ENCODE peak calls at places on chromosome 16, in four cellular contexts. J is heart right ventricle, D is Karpas-422, I is SK-N-SH. L is an unnamed sample.

GRCh38 chr16:89861648-89862047 is 11.7 kb upstream of the TCF25 start:
- DNase-seq in J (no peak), D (no peak), I (no peak), L (no peak)

GRCh38 chr16:81241706-81242105 is 3.2 kb downstream of the BCO1 start:
- DNase-seq in J (no peak), D (no peak), I (no peak), L (no peak)

GRCh38 chr16:86951831-86952598 is 365.2 kb downstream of the C16orf95 start:
- DNase-seq in J (no peak), D (no peak), I (no peak), L (peak; percentile 97)

GRCh38 chr16:19389246-19389645 is 28.4 kb upstream of the TMC5 start:
- DNase-seq in J (peak; percentile 14), D (peak; percentile 88), I (peak; percentile 60), L (no peak)

GRCh38 chr16:30844346-30844670 is 49.6 kb downstream of the BCL7C start:
- DNase-seq in J (no peak), D (no peak), I (no peak), L (no peak)

GRCh38 chr16:58451945-58452401 is 48.0 kb upstream of the NDRG4 start:
- DNase-seq in J (no peak), D (no peak), I (no peak), L (peak; percentile 8)

GRCh38 chr16:78331749-78332148 is 232.3 kb downstream of the WWOX start:
- DNase-seq in J (no peak), D (no peak), I (no peak), L (no peak)

GRCh38 chr16:61814716-61815347 is 221.4 kb downstream of the CDH8 start:
- DNase-seq in J (no peak), D (no peak), I (peak; percentile 30), L (no peak)

GRCh38 chr16:79328327-79329162 is 272.0 kb downstream of the MAF start:
- DNase-seq in J (no peak), D (no peak), I (no peak), L (no peak)

GRCh38 chr16:19765860-19766553 is 47.9 kb downstream of the IQCK start:
- DNase-seq in J (peak; percentile 67), D (no peak), I (no peak), L (no peak)

GRCh38 chr16:84791088-84791487 is 28.7 kb upstream of the CRISPLD2 start:
- DNase-seq in J (no peak), D (no peak), I (no peak), L (no peak)

GRCh38 chr16:84800118-84800517 is 19.7 kb upstream of the CRISPLD2 start:
- DNase-seq in J (no peak), D (peak; percentile 50), I (no peak), L (no peak)

GRCh38 chr16:84791501-84791900 is 28.3 kb upstream of the CRISPLD2 start:
- DNase-seq in J (no peak), D (no peak), I (no peak), L (no peak)

GRCh38 chr16:84794626-84795025 is 25.2 kb upstream of the CRISPLD2 start:
- DNase-seq in J (no peak), D (no peak), I (no peak), L (no peak)

GRCh38 chr16:84795338-84796053 is 24.3 kb upstream of the CRISPLD2 start:
- DNase-seq in J (peak; percentile 73), D (no peak), I (no peak), L (no peak)
- H3K4me3 ChIP-seq in J (peak overlapping the region; percentile 13), D (no peak overlapping the region), I (no peak overlapping the region), L (no peak overlapping the region)

GRCh38 chr16:56866955-56867830 is 2.2 kb downstream of the SLC12A3 start:
- DNase-seq in J (no peak), D (peak; percentile 78), I (peak; percentile 69), L (peak; percentile 36)

GRCh38 chr16:56865394-56866062 is 521 bp downstream of the SLC12A3 start:
- DNase-seq in J (no peak), D (no peak), I (no peak), L (no peak)

GRCh38 chr16:56862776-56863175 is 2.2 kb upstream of the SLC12A3 start:
- DNase-seq in J (no peak), D (no peak), I (no peak), L (no peak)

GRCh38 chr16:56861756-56862155 is 3.3 kb upstream of the SLC12A3 start:
- DNase-seq in J (no peak), D (no peak), I (no peak), L (no peak)

DNA sequence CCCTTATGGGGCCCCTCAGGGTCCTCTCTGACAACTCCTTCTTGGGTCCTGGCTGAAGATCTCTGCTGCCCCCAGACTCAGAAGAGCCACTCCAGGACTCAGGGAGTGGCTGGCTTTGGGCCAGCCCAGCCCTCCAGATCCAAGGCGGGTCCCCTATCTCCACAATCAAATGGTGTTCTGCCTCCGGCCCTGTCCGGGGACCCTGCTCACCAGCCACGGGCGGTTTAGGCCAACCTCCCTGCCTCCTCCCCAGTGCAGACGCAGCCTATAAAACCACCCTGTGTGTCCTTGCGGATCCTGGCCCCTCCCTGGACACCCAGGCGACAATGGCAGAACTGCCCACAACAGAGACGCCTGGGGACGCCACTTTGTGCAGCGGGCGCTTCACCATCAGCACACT is at the start of gene SLC12A3:
- DNase-seq in J (no peak), D (no peak), I (peak; percentile 64), L (no peak)
- H3K4me1 ChIP-seq in J (peaks cover 3% of the 10 kb centered on the region), D (peaks cover 16% of the 10 kb centered on the region), I (no peaks in the 10 kb centered on the region), L (peaks cover 11% of the 10 kb centered on the region)

DNA sequence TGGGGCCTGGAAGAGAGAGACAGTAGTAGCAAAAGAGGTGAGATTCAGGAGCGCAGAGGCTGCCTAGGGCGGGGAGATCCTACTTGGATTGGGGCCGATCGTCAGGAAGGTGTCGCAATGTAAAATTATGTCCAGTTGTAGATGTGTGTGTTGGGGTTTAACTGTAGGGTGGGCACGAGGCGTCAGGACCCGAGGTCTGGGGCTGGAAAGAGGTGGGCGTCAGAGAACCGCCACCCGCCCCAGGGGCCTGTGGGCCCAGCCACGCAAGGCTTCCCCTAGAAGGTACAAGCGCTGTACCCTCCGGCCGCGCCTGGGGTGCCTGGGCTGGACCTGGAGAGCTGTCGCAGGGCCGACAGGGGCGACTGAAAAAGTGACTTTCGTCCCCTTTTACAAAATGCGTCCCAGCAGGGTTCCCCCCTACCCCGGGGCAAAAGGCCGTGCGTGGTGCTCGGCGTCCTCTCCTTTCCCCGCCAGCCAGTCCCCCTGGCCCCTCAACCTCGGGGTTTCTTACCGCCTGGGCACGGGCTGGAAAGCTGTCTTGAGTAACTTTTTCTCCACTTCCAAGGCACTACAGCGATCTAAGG is 2.8 kb downstream of the IRX3 start:
- DNase-seq in J (no peak), D (no peak), I (no peak), L (no peak)
- H3K4me3 ChIP-seq in J (peak overlapping the region; percentile 78), D (no peak overlapping the region), I (no peak overlapping the region), L (no peak overlapping the region)

DNA sequence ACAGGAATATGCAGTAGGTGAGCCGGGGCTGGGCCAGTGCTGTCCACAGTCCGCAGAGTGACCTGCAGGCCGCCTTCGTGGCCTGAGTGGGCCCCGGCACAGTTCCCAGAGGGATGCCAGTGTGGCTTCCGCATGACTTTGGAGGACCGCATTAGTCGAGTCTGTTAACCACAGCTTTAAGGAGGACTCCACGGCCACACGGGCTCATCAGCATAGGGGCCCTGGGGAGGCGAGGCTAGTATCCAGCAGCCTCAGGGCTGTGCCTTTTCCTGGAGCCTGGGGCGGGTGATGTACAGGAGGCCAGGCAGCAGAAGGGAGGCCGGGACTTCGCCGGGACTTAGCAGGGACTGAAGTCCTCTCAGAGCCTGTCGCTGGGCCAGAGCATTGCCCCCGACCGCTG is 13.2 kb downstream of the TSC2 start:
- DNase-seq in J (no peak), D (no peak), I (no peak), L (no peak)
- H3K4me1 ChIP-seq in J (no peaks in the 10 kb centered on the region), D (no peaks in the 10 kb centered on the region), I (no peaks in the 10 kb centered on the region), L (no peaks in the 10 kb centered on the region)

GRCh38 chr16:2458887-2459646 is 842 bp upstream of the TEDC2 start:
- DNase-seq in J (no peak), D (peak; percentile 65), I (no peak), L (no peak)

GRCh38 chr16:2460916-2461315 is 1.0 kb downstream of the TEDC2 start:
- DNase-seq in J (no peak), D (no peak), I (no peak), L (no peak)

GRCh38 chr16:2459647-2460390 is at the start of gene TEDC2:
- DNase-seq in J (peak; percentile 97), D (peak; percentile 99), I (peak; percentile 99), L (peak; percentile 98)

GRCh38 chr16:2462031-2462866 is 2.3 kb downstream of the TEDC2 start:
- DNase-seq in J (no peak), D (no peak), I (no peak), L (no peak)

DNA sequence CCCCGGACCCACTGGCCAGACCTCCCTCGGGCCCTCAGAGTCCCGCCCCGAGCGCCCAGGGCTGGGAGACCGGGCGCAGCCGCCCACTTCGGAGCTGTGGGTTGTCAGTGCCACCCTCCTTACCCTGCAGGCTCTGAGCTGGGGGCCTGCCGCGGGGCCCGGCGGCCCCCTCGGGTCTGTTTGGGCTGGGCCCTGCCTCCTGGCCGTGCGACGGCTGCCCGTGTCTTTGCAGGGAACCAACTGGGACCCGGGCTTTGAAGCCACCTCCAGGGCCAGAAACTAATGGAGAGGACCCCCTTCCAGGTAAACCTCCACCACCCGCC is 443 bp downstream of the TEDC2 start:
- DNase-seq in J (no peak), D (no peak), I (no peak), L (no peak)
- H3K4me3 ChIP-seq in J (peak overlapping the region; percentile 63), D (peak overlapping the region; percentile 89), I (peak overlapping the region; percentile 66), L (peak overlapping the region; percentile 63)